ENCODE peak calls at places on chromosomes 16 and 17, in five cellular contexts. One of them, this sample, is unnamed.

GRCh38 chr16:85296859-85297698 is 184.8 kb upstream of the CIBAR2 start:
- DNase-seq in iPS DF 19.7: no peak
- DNase-seq in MM.1S: peak; percentile 36
- DNase-seq in skeletal muscle cell: no peak
- DNase-seq in NCI-H82: peak; percentile 72
- DNase-seq in this sample: peak; percentile 45

GRCh38 chr17:48494335-48494734 is 36.5 kb downstream of the HOXB1 start:
- DNase-seq in iPS DF 19.7: no peak
- DNase-seq in MM.1S: no peak
- DNase-seq in skeletal muscle cell: no peak
- DNase-seq in NCI-H82: no peak
- DNase-seq in this sample: no peak

GRCh38 chr17:12744298-12744697 is 45.0 kb upstream of the ARHGAP44 start:
- DNase-seq in iPS DF 19.7: no peak
- DNase-seq in MM.1S: no peak
- DNase-seq in skeletal muscle cell: no peak
- DNase-seq in NCI-H82: no peak
- DNase-seq in this sample: no peak

GRCh38 chr17:51046527-51047384 is 73.9 kb downstream of the SPAG9 start:
- DNase-seq in iPS DF 19.7: peak; percentile 97
- DNase-seq in MM.1S: no peak
- DNase-seq in skeletal muscle cell: peak; percentile 78
- DNase-seq in NCI-H82: peak; percentile 100
- DNase-seq in this sample: no peak

GRCh38 chr16:87895641-87896141 is 26.4 kb upstream of the SLC7A5 start:
- DNase-seq in iPS DF 19.7: no peak
- DNase-seq in MM.1S: no peak
- DNase-seq in skeletal muscle cell: peak; percentile 48
- DNase-seq in NCI-H82: no peak
- DNase-seq in this sample: peak; percentile 87

GRCh38 chr16:88616320-88616719 is 22.1 kb upstream of the IL17C start:
- DNase-seq in iPS DF 19.7: no peak
- DNase-seq in MM.1S: no peak
- DNase-seq in skeletal muscle cell: no peak
- DNase-seq in NCI-H82: no peak
- DNase-seq in this sample: no peak

GRCh38 chr17:81137248-81137647 is 28.1 kb upstream of the PVALEF start:
- DNase-seq in iPS DF 19.7: no peak
- DNase-seq in MM.1S: no peak
- DNase-seq in skeletal muscle cell: no peak
- DNase-seq in NCI-H82: no peak
- DNase-seq in this sample: no peak

GRCh38 chr16:71954699-71955195 is 45.5 kb downstream of the PKD1L3 start:
- DNase-seq in iPS DF 19.7: no peak
- DNase-seq in MM.1S: peak; percentile 48
- DNase-seq in skeletal muscle cell: no peak
- DNase-seq in NCI-H82: no peak
- DNase-seq in this sample: peak; percentile 7

GRCh38 chr16:58656872-58657271 is 27.2 kb upstream of the CNOT1 start:
- DNase-seq in iPS DF 19.7: no peak
- DNase-seq in MM.1S: no peak
- DNase-seq in skeletal muscle cell: no peak
- DNase-seq in NCI-H82: no peak
- DNase-seq in this sample: no peak

GRCh38 chr17:8469964-8470363 is 34.3 kb downstream of the NDEL1 start:
- DNase-seq in iPS DF 19.7: no peak
- DNase-seq in MM.1S: no peak
- DNase-seq in skeletal muscle cell: no peak
- DNase-seq in NCI-H82: no peak
- DNase-seq in this sample: no peak

GRCh38 chr16:84175351-84176081 is 11.3 kb downstream of the TAF1C start:
- DNase-seq in iPS DF 19.7: no peak
- DNase-seq in MM.1S: peak; percentile 39
- DNase-seq in skeletal muscle cell: no peak
- DNase-seq in NCI-H82: peak; percentile 85
- DNase-seq in this sample: peak; percentile 69

This sample was measured in GM12865.